ENCODE peak calls at places on chromosome 22, in five cellular contexts. T is stimulated activated CD4-positive, alpha-beta T cell treated with anti-CD3 and anti-CD28 coated beads, Interleukin-1b, Interleukin-23, amount 100 ng/mL, for 24 hours; I is transverse colon; Q is skeletal muscle cell; Z is T-cell. L is an unnamed sample.
A peak's percentile ranks its signal among the peaks of the same experiment; 100 is the strongest.

GRCh38 chr22:19823191-19823590 is 31.5 kb downstream of the GNB1L start:
- DNase-seq in Z (no peak), Q (no peak), T (no peak), I (no peak), L (no peak)

GRCh38 chr22:47550524-47551437 is 788.3 kb downstream of the TBC1D22A start:
- DNase-seq in Q (no peak), Z (no peak), T (no peak), I (no peak), L (no peak)

GRCh38 chr22:31630331-31631329 is 31.4 kb downstream of the PISD start:
- DNase-seq in Z (peak; percentile 75), I (peak; percentile 81), Q (peak; percentile 39), T (peak; percentile 57), L (no peak)

GRCh38 chr22:40401532-40401931 is 31.1 kb downstream of the SGSM3 start:
- DNase-seq in Q (no peak), I (no peak), T (no peak), Z (peak; percentile 29), L (no peak)

GRCh38 chr22:50025993-50026392 is 13.4 kb upstream of the IL17REL start:
- DNase-seq in Q (no peak), Z (no peak), T (no peak), I (no peak), L (no peak)

GRCh38 chr22:25032066-25032465 is 79.5 kb downstream of the KIAA1671 start:
- DNase-seq in Q (no peak), I (no peak), Z (no peak), T (no peak), L (no peak)

GRCh38 chr22:23904855-23905254 is 10.7 kb downstream of the MIF start:
- DNase-seq in Z (no peak), Q (no peak), I (no peak), T (no peak), L (no peak)

GRCh38 chr22:21632931-21633330 is 371 bp downstream of the CCDC116 start:
- DNase-seq in Z (no peak), Q (no peak), I (no peak), T (no peak), L (no peak)

GRCh38 chr22:29212738-29213137 is 7.0 kb downstream of the EMID1 start:
- DNase-seq in T (no peak), I (no peak), Q (no peak), Z (no peak), L (no peak)

GRCh38 chr22:36197601-36198146 is 3.9 kb downstream of the APOL4 start:
- DNase-seq in Q (no peak), T (no peak), I (no peak), Z (no peak), L (no peak)

GRCh38 chr22:19703869-19704268 is 10.4 kb upstream of the SEPTIN5 start:
- DNase-seq in T (no peak), I (no peak), Z (no peak), Q (no peak), L (no peak)

GRCh38 chr22:19716041-19716828 is 1.9 kb downstream of the SEPTIN5 start:
- DNase-seq in T (no peak), I (no peak), Z (no peak), Q (no peak), L (no peak)

GRCh38 chr22:37254206-37254866 is 10.3 kb upstream of the RAC2 start:
- DNase-seq in Q (peak; percentile 36), Z (no peak), I (no peak), T (no peak), L (no peak)

GRCh38 chr22:25364736-25365241 is 145.3 kb downstream of the CRYBB2 start:
- DNase-seq in T (no peak), Z (no peak), Q (no peak), I (peak; percentile 70), L (no peak)

GRCh38 chr22:40991298-40991697 is 40.1 kb downstream of the RBX1 start:
- DNase-seq in T (no peak), Q (no peak), I (no peak), Z (no peak), L (no peak)

GRCh38 chr22:23128269-23129108 is 13.3 kb downstream of the RSPH14 start:
- DNase-seq in Z (peak; percentile 60), I (peak; percentile 79), Q (peak; percentile 36), T (peak; percentile 65), L (peak; percentile 36)

GRCh38 chr22:19149047-19149883 is 827 bp downstream of the GSC2 start:
- DNase-seq in Q (no peak), T (no peak), Z (no peak), I (no peak), L (no peak)

L was measured in stromal cell of bone marrow.